ENCODE peak calls at places on chromosomes 13 and 19, in four cellular contexts. F, Q, I and A are unnamed samples.

GRCh38 chr19:38805180-38805579 is 7.6 kb downstream of the LGALS4 start:
- DNase-seq in F (no peak), Q (no peak), I (no peak), A (no peak)

GRCh38 chr13:30043631-30043925 is 193.2 kb upstream of the UBL3 start:
- DNase-seq in F (no peak), Q (no peak), I (no peak), A (no peak)

GRCh38 chr19:48874309-48875135 is 2.3 kb downstream of the PPP1R15A start:
- DNase-seq in F (no peak), Q (no peak), I (no peak), A (no peak)

GRCh38 chr19:47230122-47230920 is 678 bp downstream of the BBC3 start:
- DNase-seq in F (no peak), Q (peak; percentile 70), I (peak; percentile 85), A (no peak)

GRCh38 chr19:56314018-56314583 is 538 bp downstream of the ZSCAN5A start:
- DNase-seq in F (no peak), Q (peak; percentile 12), I (no peak), A (no peak)

GRCh38 chr13:56861472-56861871 is 279.2 kb upstream of the PRR20A start:
- DNase-seq in F (no peak), Q (no peak), I (no peak), A (no peak)

GRCh38 chr19:36972594-36972993 is 56.5 kb downstream of the ZNF568 start:
- DNase-seq in F (no peak), Q (no peak), I (no peak), A (no peak)

GRCh38 chr19:35344511-35345031 is 3.1 kb upstream of the FFAR1 start:
- DNase-seq in F (no peak), Q (no peak), I (no peak), A (no peak)

GRCh38 chr19:8445488-8446001 is 770 bp downstream of the HNRNPM start:
- DNase-seq in F (no peak), Q (peak; percentile 65), I (peak; percentile 66), A (no peak)

GRCh38 chr13:20633802-20634201 is 66.8 kb downstream of the IFT88 start:
- DNase-seq in F (no peak), Q (no peak), I (no peak), A (no peak)

GRCh38 chr19:13022859-13023636 is 27.8 kb downstream of the NFIX start:
- DNase-seq in F (no peak), Q (no peak), I (peak; percentile 46), A (peak; percentile 81)

GRCh38 chr19:32810452-32810851 is 59.1 kb downstream of the SLC7A9 start:
- DNase-seq in F (no peak), Q (no peak), I (no peak), A (no peak)

GRCh38 chr13:76884571-76885202 is 1.5 kb downstream of the KCTD12 start:
- DNase-seq in F (no peak), Q (no peak), I (no peak), A (peak; percentile 21)
- H3K4me3 ChIP-seq in F (peak overlapping the region; percentile 68), Q (peak overlapping the region; percentile 69), I (peak overlapping the region; percentile 70), A (peak overlapping the region; percentile 71)

DNA sequence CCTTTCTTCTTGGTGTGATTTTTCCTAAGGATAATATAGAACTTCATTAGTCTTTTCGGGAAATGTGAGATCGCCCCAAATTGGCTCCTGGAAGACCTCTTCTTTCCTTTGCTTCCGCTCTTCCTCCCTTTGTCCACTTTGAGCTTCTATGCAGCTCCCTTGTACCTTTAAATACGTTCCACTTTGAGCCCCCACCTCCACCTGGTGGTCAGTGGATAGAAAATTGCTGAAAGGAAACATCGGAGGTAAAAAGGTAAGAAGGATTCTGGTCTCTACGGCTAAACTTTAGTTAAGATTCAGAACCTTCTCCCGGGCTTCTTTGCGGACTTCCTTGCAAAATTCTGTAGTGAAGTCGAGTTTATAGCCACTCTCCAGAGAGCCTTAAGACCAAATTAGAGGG is 55.0 kb upstream of the TM9SF2 start:
- DNase-seq in F (no peak), Q (peak; percentile 46), I (no peak), A (no peak)
- TF ChIP-seq CTCF in F (no peak), Q (peak; percentile 26), I (peak; percentile 28), A (no peak)

DNA sequence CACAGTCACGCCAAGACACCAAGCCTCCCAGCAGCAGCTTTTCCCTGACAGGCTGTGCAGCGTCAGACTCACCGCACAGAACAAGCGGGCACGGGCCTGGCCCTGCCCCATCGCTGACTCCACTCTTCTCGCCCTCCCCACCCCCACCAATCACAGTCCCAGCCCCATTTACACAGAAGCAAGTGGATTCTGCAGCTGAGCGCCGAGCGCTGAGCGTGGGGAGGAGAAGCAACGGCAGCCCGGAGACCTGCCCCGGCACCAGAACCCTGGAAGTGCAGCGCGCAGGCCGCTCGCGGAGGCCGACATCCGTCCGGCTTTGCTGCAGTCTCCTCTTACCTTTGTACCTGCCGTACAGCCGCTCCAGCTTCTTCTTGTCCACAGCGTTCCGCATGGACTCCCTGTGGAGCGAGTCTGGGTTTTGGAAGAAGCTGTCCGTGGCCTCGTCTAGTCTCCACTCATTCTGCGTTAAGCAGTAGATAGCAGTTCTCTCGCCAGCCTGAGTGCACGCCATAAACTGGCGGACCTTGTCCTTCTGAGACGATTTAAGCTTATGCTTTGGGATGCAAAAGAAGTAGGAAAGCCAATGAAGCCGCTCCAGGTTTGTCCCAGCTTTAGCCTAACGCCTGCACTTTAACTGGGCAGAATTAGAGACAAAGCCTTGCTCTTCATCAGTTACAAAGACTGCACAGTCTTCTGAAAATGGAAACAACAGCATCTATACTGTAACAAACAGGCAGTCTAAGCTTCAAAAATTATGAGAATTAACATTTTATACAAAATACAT is 6.8 kb downstream of the DCUN1D2 start:
- DNase-seq in F (no peak), Q (no peak), I (no peak), A (no peak)
- H3K4me3 ChIP-seq in F (no peak overlapping the region), Q (no peak overlapping the region), I (no peak overlapping the region), A (no peak overlapping the region)

GRCh38 chr19:1035998-1036621 is 3.8 kb upstream of the ABCA7 start:
- DNase-seq in F (no peak), Q (no peak), I (no peak), A (no peak)

GRCh38 chr19:1039646-1040475 is at the start of gene ABCA7:
- DNase-seq in F (peak; percentile 84), Q (peak; percentile 99), I (peak; percentile 99), A (peak; percentile 91)

GRCh38 chr19:1040476-1041271 is 767 bp downstream of the ABCA7 start:
- DNase-seq in F (peak; percentile 55), Q (peak; percentile 98), I (peak; percentile 90), A (peak; percentile 86)

GRCh38 chr19:1038995-1039645 is 787 bp upstream of the ABCA7 start:
- DNase-seq in F (no peak), Q (no peak), I (no peak), A (no peak)

DNA sequence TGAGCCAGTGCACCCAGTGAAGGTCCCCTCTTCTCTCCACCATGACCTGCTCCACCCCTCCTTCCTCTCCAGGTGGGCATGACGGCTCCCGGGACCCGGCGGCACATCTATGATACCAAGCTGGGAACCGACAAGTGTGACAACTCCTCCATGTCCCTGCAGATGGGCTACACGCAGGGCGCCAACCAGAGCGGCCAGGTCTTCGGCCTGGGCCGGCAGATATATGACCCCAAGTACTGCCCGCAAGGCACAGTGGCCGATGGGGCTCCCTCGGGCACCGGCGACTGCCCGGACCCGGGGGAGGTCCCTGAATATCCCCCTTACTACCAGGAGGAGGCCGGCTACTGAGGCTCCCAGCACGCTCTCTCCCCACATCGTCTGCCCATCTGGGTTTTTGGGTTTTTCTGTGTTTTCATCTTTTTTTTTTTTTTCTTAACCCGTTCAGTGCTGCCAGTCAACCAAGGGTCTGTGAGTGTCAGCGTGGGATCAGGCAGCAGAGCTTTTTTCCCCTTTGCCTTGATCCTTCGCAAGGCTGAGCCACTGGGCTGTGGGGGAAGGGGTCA is 2.3 kb upstream of the ABCA7 start:
- DNase-seq in F (no peak), Q (no peak), I (peak; percentile 73), A (no peak)
- TF ChIP-seq CTCF in F (no peak), Q (no peak), I (no peak), A (no peak)

GRCh38 chr13:100946588-100946987 is 272.0 kb upstream of the TMTC4 start:
- DNase-seq in F (no peak), Q (no peak), I (no peak), A (no peak)

GRCh38 chr13:100941377-100941776 is 266.8 kb upstream of the TMTC4 start:
- DNase-seq in F (no peak), Q (no peak), I (no peak), A (no peak)

GRCh38 chr13:100941811-100942361 is 267.3 kb upstream of the TMTC4 start:
- DNase-seq in F (no peak), Q (peak; percentile 24), I (no peak), A (no peak)

DNA sequence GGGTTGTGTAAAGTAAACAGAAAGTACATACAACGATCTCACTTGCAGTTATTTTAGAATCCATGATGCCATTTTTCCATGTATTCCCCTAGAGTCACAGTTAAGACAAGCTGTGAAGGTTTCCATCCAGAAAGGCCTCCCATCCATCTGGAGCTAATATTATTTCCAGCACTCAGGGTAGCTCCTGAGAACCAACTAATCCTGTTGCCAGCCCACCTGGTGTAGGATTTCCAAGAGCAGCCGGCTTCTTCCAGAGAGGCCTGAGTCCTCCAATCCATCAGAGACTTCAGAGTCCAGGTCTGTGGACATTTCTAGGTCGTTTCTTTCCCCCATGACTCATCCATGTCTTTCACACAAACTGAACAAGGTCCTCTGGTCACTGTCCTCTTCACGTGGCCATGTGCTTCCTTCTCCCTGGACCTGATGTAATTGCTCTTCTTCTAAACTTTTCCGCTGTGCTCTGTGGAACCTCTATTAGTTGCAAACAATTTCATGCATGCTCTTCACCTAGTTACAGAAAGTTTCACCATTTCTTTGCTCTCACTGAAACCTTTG is 270.3 kb upstream of the TMTC4 start:
- DNase-seq in F (no peak), Q (peak; percentile 84), I (no peak), A (no peak)
- H3K4me3 ChIP-seq in F (no peak overlapping the region), Q (no peak overlapping the region), I (no peak overlapping the region), A (no peak overlapping the region)